ENCODE peak calls at places on chromosomes 11 and 22, in nine cellular contexts. E, Q, K, J, X, N, U, Y and H are unnamed samples.
A peak's percentile ranks its signal among the peaks of the same experiment; 100 is the strongest.

GRCh38 chr22:38162881-38163843 is 18.5 kb downstream of the PLA2G6 start:
- DNase-seq in X (no peak), Y (no peak), E (no peak), U (no peak), K (no peak), N (no peak), Q (no peak), J (no peak), H (no peak)

GRCh38 chr11:92685049-92685448 is 284.4 kb upstream of the MTNR1B start:
- DNase-seq in Y (no peak), X (no peak), E (peak; percentile 7), N (no peak), U (no peak), Q (no peak), J (no peak), K (no peak), H (no peak)

GRCh38 chr22:43411040-43411919 is 534 bp upstream of the MPPED1 start:
- DNase-seq in K (no peak), Q (no peak), Y (no peak), E (peak; percentile 73), J (no peak), X (no peak), U (no peak), N (no peak), H (no peak)

GRCh38 chr11:35792148-35792845 is 129.7 kb downstream of the TRIM44 start:
- DNase-seq in Y (no peak), X (no peak), K (no peak), N (peak; percentile 18), Q (no peak), U (no peak), J (no peak), E (no peak), H (no peak)

GRCh38 chr22:19446603-19447387 is 716 bp downstream of the C22orf39 start:
- DNase-seq in E (no peak), N (peak; percentile 19), Y (no peak), K (no peak), X (no peak), U (no peak), Q (no peak), J (no peak), H (no peak)

GRCh38 chr11:113314389-113315301 is at the start of gene TTC12:
- DNase-seq in E (peak; percentile 97), U (peak; percentile 87), X (peak; percentile 86), Q (peak; percentile 80), J (peak; percentile 93), Y (peak; percentile 97), N (peak; percentile 91), K (peak; percentile 82), H (peak; percentile 89)

GRCh38 chr11:15783619-15784018 is 572.7 kb downstream of the SOX6 start:
- DNase-seq in J (no peak), X (no peak), U (no peak), E (no peak), Y (no peak), Q (no peak), K (no peak), N (no peak), H (no peak)

GRCh38 chr11:79201637-79202347 is 239.0 kb downstream of the TENM4 start:
- DNase-seq in J (no peak), K (no peak), X (no peak), Y (no peak), U (no peak), Q (no peak), E (no peak), N (no peak), H (no peak)

GRCh38 chr11:843818-844692 is 1.4 kb downstream of the TSPAN4 start:
- DNase-seq in E (no peak), X (peak; percentile 98), U (no peak), N (peak; percentile 98), Y (peak; percentile 88), Q (no peak), J (no peak), K (no peak), H (no peak)